ENCODE peak calls at places on chromosome 14, in ten cellular contexts. C, N, E, T, Q, J, G, B, A and H are unnamed samples.

GRCh38 chr14:55968741-55969140 is 149.5 kb upstream of the PELI2 start:
- DNase-seq in E (no peak), T (no peak), N (no peak), B (no peak), A (no peak), C (no peak), Q (no peak), G (no peak), J (no peak), H (no peak)

GRCh38 chr14:78598046-78598652 is 428.0 kb downstream of the NRXN3 start:
- DNase-seq in N (peak), A (peak), E (peak), T (no peak), G (peak), Q (peak), J (no peak), B (peak), C (peak), H (peak)

GRCh38 chr14:60651051-60651935 is 2.0 kb upstream of the SIX1 start:
- DNase-seq in B (no peak), Q (no peak), N (no peak), T (no peak), A (no peak), J (no peak), E (no peak), G (no peak), C (no peak), H (no peak)

GRCh38 chr14:91398707-91399106 is 18.9 kb downstream of the CCDC88C start:
- DNase-seq in N (no peak), C (no peak), G (no peak), T (no peak), A (no peak), B (no peak), E (no peak), Q (no peak), J (peak), H (no peak)

GRCh38 chr14:39762576-39763401 is 330.6 kb upstream of the FBXO33 start:
- DNase-seq in Q (no peak), B (no peak), E (no peak), J (no peak), T (no peak), G (no peak), N (no peak), A (no peak), C (no peak), H (no peak)

GRCh38 chr14:95475540-95476240 is 40.8 kb downstream of the SYNE3 start:
- DNase-seq in G (no peak), T (no peak), C (peak), Q (no peak), E (no peak), A (no peak), J (no peak), B (no peak), N (no peak), H (no peak)

GRCh38 chr14:26204362-26204953 is 393.4 kb downstream of the NOVA1 start:
- DNase-seq in T (no peak), A (no peak), C (no peak), B (no peak), E (no peak), Q (no peak), G (no peak), J (no peak), N (no peak), H (no peak)

GRCh38 chr14:39368261-39368959 is 63.8 kb downstream of the FBXO33 start:
- DNase-seq in B (no peak), A (peak), N (peak), E (peak), J (no peak), T (peak), G (peak), Q (peak), C (peak), H (peak)

GRCh38 chr14:103292426-103293374 is 41.3 kb upstream of the EIF5 start:
- DNase-seq in N (peak), T (peak), B (peak), E (peak), G (peak), C (peak), J (peak), A (peak), Q (peak), H (peak)

GRCh38 chr14:103688906-103689902 is 26.0 kb downstream of the XRCC3 start:
- DNase-seq in A (no peak), B (no peak), G (peak), E (no peak), T (no peak), Q (peak), N (no peak), J (peak), C (no peak), H (no peak)

GRCh38 chr14:105525861-105526780 is at the start of gene TMEM121:
- DNase-seq in G (no peak), Q (no peak), A (peak), C (peak), T (no peak), N (no peak), B (no peak), J (peak), E (peak), H (no peak)

GRCh38 chr14:58243790-58244555 is 670 bp upstream of the PSMA3 start:
- DNase-seq in A (no peak), E (no peak), C (no peak), G (no peak), Q (no peak), J (no peak), B (no peak), N (no peak), T (no peak), H (no peak)

DNA sequence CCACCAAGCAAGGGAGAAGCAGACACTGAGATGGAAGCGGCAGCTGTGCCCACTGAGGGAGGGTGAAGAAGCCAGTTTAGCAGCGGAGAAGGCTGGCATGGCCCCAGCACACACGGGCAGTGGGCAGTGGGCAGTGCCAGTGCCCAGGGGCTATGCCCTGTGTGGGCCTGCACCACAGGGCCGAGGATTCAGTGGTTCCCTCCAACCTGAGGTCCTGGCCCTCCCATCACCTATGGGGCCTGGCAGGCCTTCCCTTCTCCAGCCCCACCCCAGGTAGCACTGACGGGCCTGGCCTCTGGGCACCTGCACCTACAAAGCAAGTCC is 81.1 kb downstream of the ITPK1 start:
- DNase-seq in N (no peak), T (no peak), A (no peak), B (no peak), C (no peak), G (no peak), J (no peak), Q (no peak), E (no peak), H (no peak)
- TF ChIP-seq POLR2A in N (no peak), T (no peak), A (no peak), B (no peak), C (no peak), G (no peak), J (no peak), Q (no peak), E (no peak), H (no peak)

GRCh38 chr14:92520102-92520651 is 6.6 kb downstream of the RIN3 start:
- DNase-seq in B (no peak), Q (no peak), A (no peak), T (no peak), N (peak), G (no peak), C (no peak), E (no peak), J (peak), H (no peak)

GRCh38 chr14:92519246-92520101 is 5.9 kb downstream of the RIN3 start:
- DNase-seq in G (no peak), T (no peak), B (no peak), C (no peak), Q (no peak), A (no peak), J (no peak), E (no peak), N (peak), H (no peak)

GRCh38 chr14:92517761-92518160 is 4.2 kb downstream of the RIN3 start:
- DNase-seq in E (no peak), C (no peak), A (no peak), N (peak), G (no peak), J (peak), B (no peak), T (no peak), Q (no peak), H (no peak)

GRCh38 chr14:92523752-92524151 is 10.2 kb downstream of the RIN3 start:
- DNase-seq in E (no peak), Q (no peak), G (no peak), A (no peak), T (no peak), N (no peak), C (no peak), B (no peak), J (no peak), H (no peak)

GRCh38 chr14:92520701-92521415 is 7.3 kb downstream of the RIN3 start:
- DNase-seq in N (no peak), T (no peak), E (no peak), B (no peak), A (no peak), J (no peak), Q (no peak), C (no peak), G (no peak), H (no peak)
- TF ChIP-seq POLR2A in N (no peak), T (no peak), E (no peak), B (no peak), A (no peak), J (no peak), Q (no peak), C (no peak), G (no peak), H (no peak)

DNA sequence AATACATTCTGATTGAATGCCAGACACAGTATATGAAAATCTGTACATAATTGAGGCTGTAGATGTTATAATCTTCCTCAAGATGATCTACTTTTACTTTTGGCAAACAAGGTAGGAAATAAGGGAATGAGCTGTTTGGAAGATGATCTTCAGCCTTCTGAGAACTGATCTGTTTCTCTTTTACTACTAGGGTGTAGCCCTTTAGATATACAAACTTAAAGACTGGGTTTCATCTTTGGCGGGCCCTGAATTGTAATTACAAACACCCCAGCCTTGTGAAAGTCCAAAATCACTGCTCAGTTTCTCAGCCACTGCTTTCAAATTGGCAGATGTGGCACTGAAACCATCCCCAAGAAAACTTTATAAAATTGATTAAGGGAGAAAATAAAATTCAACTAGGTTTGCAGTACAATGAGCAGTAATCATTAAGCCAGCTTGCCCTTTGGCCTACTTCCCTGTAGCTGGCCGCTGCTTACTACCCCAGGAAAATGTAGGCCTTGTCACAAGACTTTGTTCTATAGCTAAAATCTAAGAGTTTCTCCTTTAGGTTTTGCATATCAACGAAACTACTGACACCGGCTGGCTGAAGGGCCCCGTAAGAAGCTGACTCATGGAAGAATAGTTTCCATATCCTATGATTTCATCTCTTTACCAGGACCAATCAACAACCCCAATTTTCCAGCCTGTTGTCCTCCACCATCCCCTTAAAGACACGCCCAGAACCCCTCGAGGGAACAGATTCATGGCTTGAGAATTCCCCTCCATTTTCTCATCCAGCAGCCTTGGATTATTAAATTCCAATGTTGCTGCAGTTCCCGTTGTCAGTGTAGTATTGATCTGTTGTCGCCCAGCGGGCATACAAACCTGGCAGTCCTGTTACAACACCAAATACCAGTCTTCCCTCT is 210.8 kb downstream of the PCNX1 start:
- DNase-seq in J (no peak), A (no peak), C (no peak), N (no peak), B (no peak), T (no peak), Q (no peak), E (no peak), G (no peak), H (peak)
- TF ChIP-seq POLR2A in J (no peak), A (no peak), C (no peak), N (no peak), B (no peak), T (no peak), Q (no peak), E (no peak), G (no peak), H (no peak)

DNA sequence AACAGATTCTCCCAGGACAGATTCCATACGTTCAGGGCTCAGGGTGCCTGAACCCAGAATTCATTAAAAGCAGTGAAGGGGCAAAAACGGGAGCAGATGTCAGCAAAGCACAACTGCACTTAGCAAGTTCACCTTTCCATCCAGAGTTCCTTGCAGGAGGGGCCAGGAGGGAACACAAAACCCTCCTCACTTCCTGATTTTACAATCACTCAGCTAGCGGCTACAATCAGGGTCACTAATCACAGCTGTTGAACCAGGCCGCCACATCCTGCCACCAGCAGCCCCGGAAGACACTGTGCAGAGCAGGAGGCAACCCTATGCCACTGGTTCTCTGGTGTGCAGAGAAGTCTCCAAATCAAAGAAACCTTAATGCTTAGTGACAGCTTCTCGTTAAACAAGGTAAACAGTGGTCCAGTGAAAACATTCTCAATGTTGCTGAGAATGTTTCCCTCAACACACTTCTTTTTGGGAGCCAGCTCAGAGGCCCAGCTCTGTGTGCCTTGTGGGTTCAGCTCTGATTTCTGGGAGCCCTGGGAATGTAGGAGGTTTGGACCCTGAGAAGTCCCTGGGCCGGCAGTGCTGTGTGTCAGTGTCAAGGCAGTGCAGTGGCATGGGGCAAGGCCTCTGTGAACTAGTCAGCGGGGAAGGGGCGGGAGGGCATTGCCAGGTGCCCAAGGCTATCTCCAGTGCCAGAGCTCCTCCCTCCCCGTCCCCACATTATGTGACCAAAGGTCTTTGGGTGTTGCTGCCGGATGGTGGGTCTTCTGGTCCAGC is 54.5 kb downstream of the VCPKMT start:
- DNase-seq in E (no peak), Q (no peak), N (no peak), A (peak), G (no peak), B (peak), J (peak), C (no peak), T (no peak), H (peak)
- TF ChIP-seq POLR2A in E (no peak), Q (no peak), N (no peak), A (no peak), G (no peak), B (peak), J (no peak), C (no peak), T (no peak), H (peak)

GRCh38 chr14:24179294-24179960 is 7.5 kb downstream of the REC8 start:
- DNase-seq in G (no peak), Q (no peak), T (no peak), C (no peak), E (no peak), A (no peak), N (no peak), B (no peak), J (peak), H (no peak)
- TF ChIP-seq POLR2A in G (no peak), Q (no peak), T (no peak), C (no peak), E (no peak), A (no peak), N (no peak), B (peak), J (no peak), H (no peak)

GRCh38 chr14:100692859-100693558 is 33.7 kb upstream of the DLK1 start:
- DNase-seq in C (no peak), G (no peak), B (no peak), A (no peak), T (no peak), Q (peak), J (no peak), E (no peak), N (no peak), H (peak)
- TF ChIP-seq POLR2A in C (no peak), G (no peak), B (no peak), A (no peak), T (no peak), Q (no peak), J (no peak), E (no peak), N (no peak), H (peak)

GRCh38 chr14:30621954-30622830 is at the start of gene SCFD1:
- DNase-seq in Q (peak), A (peak), T (peak), J (peak), G (peak), E (peak), C (peak), N (peak), B (peak), H (peak)
- TF ChIP-seq POLR2A in Q (peak), A (peak), T (peak), J (peak), G (peak), E (peak), C (peak), N (peak), B (peak), H (peak)

GRCh38 chr14:20682435-20683124 is 1.8 kb upstream of the RNASE4 start:
- DNase-seq in E (peak), N (peak), J (peak), G (peak), C (peak), Q (peak), B (peak), T (peak), A (peak), H (no peak)
- TF ChIP-seq POLR2A in E (peak), N (peak), J (no peak), G (peak), C (peak), Q (peak), B (peak), T (peak), A (peak), H (peak)